ENCODE peak calls at places on chromosomes 13 and 19, in seven cellular contexts. S, W, B, A, Q, I and V are unnamed samples.

GRCh38 chr19:41898235-41898634 is 15.3 kb downstream of the ARHGEF1 start:
- DNase-seq in S (no peak), W (no peak), B (no peak), A (no peak), Q (no peak), I (no peak), V (no peak)

GRCh38 chr13:74920945-74921725 is 560.8 kb downstream of the TBC1D4 start:
- DNase-seq in S (no peak), W (no peak), B (no peak), A (no peak), Q (no peak), I (no peak), V (no peak)

GRCh38 chr19:44951179-44952159 is 3.7 kb upstream of the CLPTM1 start:
- DNase-seq in S (peak), W (peak), B (peak), A (peak), Q (peak), I (peak), V (peak)

GRCh38 chr13:113406321-113407102 is 42.6 kb upstream of the GRTP1 start:
- DNase-seq in S (no peak), W (no peak), B (no peak), A (no peak), Q (no peak), I (no peak), V (peak)

GRCh38 chr13:99008577-99008976 is 30.7 kb upstream of the DOCK9 start:
- DNase-seq in S (no peak), W (no peak), B (no peak), A (no peak), Q (no peak), I (peak), V (no peak)

GRCh38 chr13:111049791-111050538 is 65.1 kb upstream of the ARHGEF7 start:
- DNase-seq in S (no peak), W (no peak), B (no peak), A (peak), Q (peak), I (peak), V (no peak)

GRCh38 chr13:77533875-77534788 is 1.4 kb upstream of the SCEL start:
- DNase-seq in S (no peak), W (peak), B (no peak), A (no peak), Q (no peak), I (no peak), V (no peak)

GRCh38 chr13:38308736-38309135 is 40.9 kb upstream of the UFM1 start:
- DNase-seq in S (no peak), W (peak), B (no peak), A (peak), Q (no peak), I (no peak), V (no peak)

GRCh38 chr13:45269204-45269603 is 68.4 kb upstream of the KCTD4 start:
- DNase-seq in S (no peak), W (no peak), B (no peak), A (no peak), Q (no peak), I (no peak), V (no peak)

GRCh38 chr13:87536499-87536898 is 134.7 kb upstream of the SLITRK5 start:
- DNase-seq in S (no peak), W (peak), B (no peak), A (no peak), Q (no peak), I (no peak), V (no peak)

GRCh38 chr19:11656535-11656934 is 59.3 kb downstream of the ZNF627 start:
- DNase-seq in S (no peak), W (peak), B (no peak), A (no peak), Q (no peak), I (no peak), V (no peak)